ENCODE peak calls at places on chromosomes 11 and 22, in six cellular contexts. T, X, V, W, Y and R are unnamed samples.

GRCh38 chr11:61477126-61477525 is 31.4 kb upstream of the LRRC10B start:
- DNase-seq in T (no peak), X (no peak), V (no peak), W (no peak), Y (no peak), R (peak; percentile 35)

GRCh38 chr11:126194121-126194543 is 17.3 kb downstream of the RPUSD4 start:
- DNase-seq in T (peak; percentile 45), X (peak; percentile 51), V (peak; percentile 19), W (no peak), Y (peak; percentile 58), R (no peak)

GRCh38 chr11:16604784-16605439 is 133.5 kb upstream of the C11orf58 start:
- DNase-seq in T (peak; percentile 40), X (peak; percentile 10), V (peak; percentile 17), W (no peak), Y (peak; percentile 77), R (no peak)

GRCh38 chr11:61690706-61691377 is 10.7 kb downstream of the DAGLA start:
- DNase-seq in T (no peak), X (no peak), V (no peak), W (no peak), Y (peak; percentile 29), R (no peak)

GRCh38 chr11:77065878-77066228 is 918 bp upstream of the CAPN5 start:
- DNase-seq in T (peak; percentile 19), X (peak; percentile 15), V (no peak), W (no peak), Y (peak; percentile 34), R (peak; percentile 31)

GRCh38 chr11:74611369-74611861 is 19.0 kb downstream of the POLD3 start:
- DNase-seq in T (peak; percentile 75), X (no peak), V (no peak), W (peak; percentile 86), Y (no peak), R (no peak)

GRCh38 chr11:128715691-128716153 is 21.9 kb downstream of the FLI1 start:
- DNase-seq in T (peak; percentile 72), X (peak; percentile 47), V (no peak), W (no peak), Y (no peak), R (no peak)

GRCh38 chr11:105229257-105229656 is 89.7 kb upstream of the CARD18 start:
- DNase-seq in T (peak; percentile 41), X (no peak), V (no peak), W (peak; percentile 31), Y (no peak), R (no peak)

GRCh38 chr11:128482512-128483191 is 104.7 kb downstream of the ETS1 start:
- DNase-seq in T (peak; percentile 69), X (peak; percentile 39), V (peak; percentile 68), W (no peak), Y (no peak), R (no peak)

GRCh38 chr11:125257751-125258150 is 93.2 kb downstream of the PKNOX2 start:
- DNase-seq in T (no peak), X (no peak), V (no peak), W (no peak), Y (no peak), R (no peak)

GRCh38 chr11:94325681-94326080 is 21.3 kb downstream of the IZUMO1R start:
- DNase-seq in T (no peak), X (peak; percentile 14), V (peak; percentile 20), W (no peak), Y (peak; percentile 17), R (no peak)

GRCh38 chr11:108906329-108906728 is 241.5 kb downstream of the DDX10 start:
- DNase-seq in T (peak; percentile 81), X (peak; percentile 65), V (no peak), W (no peak), Y (no peak), R (no peak)

GRCh38 chr11:115409691-115410220 is 94.5 kb downstream of the CADM1 start:
- DNase-seq in T (peak; percentile 33), X (no peak), V (no peak), W (no peak), Y (no peak), R (no peak)

GRCh38 chr11:65321828-65322495 is 7.3 kb downstream of the CDC42EP2 start:
- DNase-seq in T (no peak), X (no peak), V (no peak), W (no peak), Y (no peak), R (peak; percentile 55)

GRCh38 chr11:34134765-34135164 is 29.3 kb downstream of the NAT10 start:
- DNase-seq in T (no peak), X (no peak), V (no peak), W (no peak), Y (no peak), R (no peak)

GRCh38 chr11:72752088-72752914 is at the start of gene ARAP1:
- DNase-seq in T (peak; percentile 74), X (peak; percentile 56), V (peak; percentile 74), W (no peak), Y (peak; percentile 71), R (peak; percentile 95)

GRCh38 chr11:128548655-128549255 is 38.6 kb downstream of the ETS1 start:
- DNase-seq in T (no peak), X (no peak), V (peak; percentile 35), W (no peak), Y (peak; percentile 24), R (peak; percentile 91)

GRCh38 chr11:75563501-75563977 is 1.5 kb downstream of the SERPINH1 start:
- DNase-seq in T (no peak), X (no peak), V (no peak), W (no peak), Y (no peak), R (no peak)

GRCh38 chr11:68865241-68865640 is 23.5 kb upstream of the CPT1A start:
- DNase-seq in T (no peak), X (no peak), V (no peak), W (no peak), Y (no peak), R (no peak)

GRCh38 chr11:124669193-124669592 is 4.3 kb downstream of the SIAE start:
- DNase-seq in T (peak; percentile 48), X (peak; percentile 44), V (peak; percentile 59), W (no peak), Y (peak; percentile 51), R (peak; percentile 43)

GRCh38 chr11:131389582-131389981 is 19.2 kb downstream of the NTM start:
- DNase-seq in T (no peak), X (no peak), V (no peak), W (no peak), Y (no peak), R (no peak)

GRCh38 chr11:14417975-14418374 is 59.0 kb upstream of the RRAS2 start:
- DNase-seq in T (no peak), X (no peak), V (no peak), W (peak; percentile 56), Y (no peak), R (no peak)

GRCh38 chr11:5369793-5370192 is 13.8 kb upstream of the OR51M1 start:
- DNase-seq in T (peak; percentile 60), X (peak; percentile 75), V (no peak), W (no peak), Y (no peak), R (no peak)

GRCh38 chr11:9002920-9003572 is 755 bp downstream of the NRIP3 start:
- DNase-seq in T (no peak), X (no peak), V (no peak), W (no peak), Y (no peak), R (no peak)

GRCh38 chr11:86919557-86920210 is 35.5 kb downstream of the FZD4 start:
- DNase-seq in T (peak; percentile 83), X (peak; percentile 78), V (no peak), W (no peak), Y (no peak), R (no peak)

GRCh38 chr11:3130269-3131071 is 34.6 kb downstream of the OSBPL5 start:
- DNase-seq in T (no peak), X (no peak), V (no peak), W (no peak), Y (peak; percentile 87), R (peak; percentile 60)

GRCh38 chr11:96091476-96091875 is 167.6 kb upstream of the MTMR2 start:
- DNase-seq in T (no peak), X (no peak), V (peak; percentile 58), W (no peak), Y (no peak), R (no peak)

GRCh38 chr11:68396526-68396925 is 64.0 kb upstream of the PPP6R3 start:
- DNase-seq in T (no peak), X (no peak), V (no peak), W (no peak), Y (no peak), R (no peak)

GRCh38 chr11:29159552-29160465 is 857.0 kb downstream of the KCNA4 start:
- DNase-seq in T (peak; percentile 85), X (peak; percentile 86), V (no peak), W (no peak), Y (peak; percentile 34), R (no peak)

GRCh38 chr11:120816176-120816575 is 207.7 kb upstream of the TBCEL start:
- DNase-seq in T (no peak), X (no peak), V (no peak), W (no peak), Y (no peak), R (no peak)

GRCh38 chr11:2527621-2528291 is 82.9 kb downstream of the KCNQ1 start:
- DNase-seq in T (no peak), X (no peak), V (no peak), W (no peak), Y (peak; percentile 11), R (no peak)

GRCh38 chr22:40397436-40397835 is 27.0 kb downstream of the SGSM3 start:
- DNase-seq in T (peak; percentile 38), X (peak; percentile 59), V (no peak), W (no peak), Y (no peak), R (no peak)

GRCh38 chr11:96082936-96083335 is 159.0 kb upstream of the MTMR2 start:
- DNase-seq in T (no peak), X (no peak), V (no peak), W (no peak), Y (no peak), R (no peak)

GRCh38 chr11:118223992-118224391 is 819 bp downstream of the JAML start:
- DNase-seq in T (no peak), X (no peak), V (no peak), W (no peak), Y (no peak), R (no peak)
- H3K4me3 ChIP-seq in T (no peak overlapping the region), X (no peak overlapping the region), V (peak overlapping the region; percentile 99), W (no peak overlapping the region), Y (no peak overlapping the region), R (no peak overlapping the region)

GRCh38 chr22:30420401-30421178 is 5.0 kb upstream of the MTFP1 start:
- DNase-seq in T (peak; percentile 89), X (peak; percentile 90), V (no peak), W (peak; percentile 52), Y (no peak), R (no peak)
- H3K4me3 ChIP-seq in T (no peak overlapping the region), X (peak overlapping the region; percentile 7), V (no peak overlapping the region), W (no peak overlapping the region), Y (no peak overlapping the region), R (no peak overlapping the region)

GRCh38 chr11:46913484-46913883 is 4.9 kb downstream of the LRP4 start:
- DNase-seq in T (no peak), X (no peak), V (no peak), W (no peak), Y (no peak), R (no peak)
- H3K4me3 ChIP-seq in T (no peak overlapping the region), X (no peak overlapping the region), V (no peak overlapping the region), W (no peak overlapping the region), Y (no peak overlapping the region), R (no peak overlapping the region)

GRCh38 chr22:27804683-27805297 is 3.2 kb upstream of the MN1 start:
- DNase-seq in T (peak; percentile 65), X (no peak), V (peak; percentile 41), W (no peak), Y (peak; percentile 71), R (peak; percentile 93)
- H3K4me3 ChIP-seq in T (no peak overlapping the region), X (no peak overlapping the region), V (no peak overlapping the region), W (no peak overlapping the region), Y (no peak overlapping the region), R (no peak overlapping the region)

GRCh38 chr22:50014655-50015401 is 2.3 kb upstream of the IL17REL start:
- DNase-seq in T (no peak), X (no peak), V (no peak), W (no peak), Y (no peak), R (no peak)
- H3K4me3 ChIP-seq in T (no peak overlapping the region), X (no peak overlapping the region), V (no peak overlapping the region), W (no peak overlapping the region), Y (no peak overlapping the region), R (no peak overlapping the region)